ENCODE peak calls at places on chromosomes 12 and 14, in four cellular contexts. R is OCI-LY7, E is PC-3, F is GM23248. U is an unnamed sample.

GRCh38 chr12:10369557-10370150 is 20.2 kb downstream of the KLRK1 start:
- DNase-seq in R (no peak), E (no peak), F (no peak), U (no peak)

GRCh38 chr14:61524936-61525292 is 170.4 kb upstream of the HIF1A start:
- DNase-seq in R (no peak), F (peak; percentile 17), E (no peak), U (no peak)

GRCh38 chr12:84919271-84919670 is 6.7 kb upstream of the SLC6A15 start:
- DNase-seq in F (peak; percentile 86), E (peak; percentile 48), R (no peak), U (no peak)

GRCh38 chr12:65699251-65699650 is 125.0 kb upstream of the HMGA2 start:
- DNase-seq in E (peak; percentile 34), R (no peak), F (peak; percentile 84), U (no peak)

GRCh38 chr12:118137148-118137678 is 1.3 kb downstream of the PEBP1 start:
- DNase-seq in E (no peak), F (no peak), R (no peak), U (no peak)

GRCh38 chr12:85920324-85920947 is 46.3 kb downstream of the NTS start:
- DNase-seq in R (peak; percentile 49), F (peak; percentile 45), E (peak; percentile 78), U (peak; percentile 75)

GRCh38 chr12:92676710-92677109 is 26.1 kb upstream of the PLEKHG7 start:
- DNase-seq in R (no peak), F (no peak), E (no peak), U (no peak)

GRCh38 chr12:14207946-14208612 is 157.4 kb upstream of the ATF7IP start:
- DNase-seq in R (no peak), F (no peak), E (peak; percentile 75), U (no peak)

GRCh38 chr14:24941719-24942118 is 108.2 kb downstream of the STXBP6 start:
- DNase-seq in F (no peak), E (no peak), R (peak; percentile 47), U (no peak)

GRCh38 chr12:71216725-71217579 is 59.2 kb upstream of the TSPAN8 start:
- DNase-seq in R (peak; percentile 15), F (peak; percentile 38), E (peak; percentile 82), U (peak; percentile 67)

GRCh38 chr12:89461649-89462612 is 62.7 kb downstream of the GALNT4 start:
- DNase-seq in R (peak; percentile 67), F (peak; percentile 79), E (peak; percentile 82), U (peak; percentile 87)

GRCh38 chr12:31618228-31619025 is 27.5 kb upstream of the DENND5B start:
- DNase-seq in F (no peak), R (no peak), E (no peak), U (no peak)

GRCh38 chr14:99101826-99102461 is 170.1 kb downstream of the BCL11B start:
- DNase-seq in E (no peak), F (no peak), R (no peak), U (no peak)

GRCh38 chr12:75471928-75472865 is 8.4 kb upstream of the GLIPR1 start:
- DNase-seq in R (peak; percentile 88), E (no peak), F (no peak), U (peak; percentile 94)

GRCh38 chr14:24172261-24172860 is 481 bp downstream of the REC8 start:
- DNase-seq in R (no peak), F (no peak), E (no peak), U (no peak)

GRCh38 chr12:5900533-5901255 is 44.4 kb downstream of the ANO2 start:
- DNase-seq in E (no peak), F (no peak), R (no peak), U (no peak)

GRCh38 chr12:48831257-48831656 is 13.0 kb downstream of the CACNB3 start:
- DNase-seq in F (no peak), E (no peak), R (no peak), U (no peak)

GRCh38 chr14:90060965-90061848 is 587 bp upstream of the KCNK13 start:
- DNase-seq in R (no peak), E (no peak), F (peak; percentile 13), U (no peak)

GRCh38 chr12:52285851-52286530 is 5.3 kb downstream of the KRT81 start:
- DNase-seq in E (peak; percentile 22), F (no peak), R (no peak), U (no peak)

GRCh38 chr12:5586201-5586600 is 154.3 kb downstream of the NTF3 start:
- DNase-seq in R (no peak), F (peak; percentile 59), E (peak; percentile 15), U (no peak)

GRCh38 chr14:91405241-91405721 is 12.3 kb downstream of the CCDC88C start:
- DNase-seq in R (no peak), F (no peak), E (no peak), U (no peak)

GRCh38 chr12:102116392-102116791 is 3.5 kb downstream of the NUP37 start:
- DNase-seq in F (no peak), R (no peak), E (no peak), U (no peak)

GRCh38 chr14:30641207-30641606 is 19.1 kb downstream of the SCFD1 start:
- DNase-seq in R (no peak), F (no peak), E (no peak), U (no peak)

GRCh38 chr14:83826838-83827237 is 1703.1 kb upstream of the FLRT2 start:
- DNase-seq in F (peak; percentile 0), R (no peak), E (peak; percentile 8), U (no peak)

GRCh38 chr12:77760271-77761025 is 70.2 kb upstream of the NAV3 start:
- DNase-seq in F (no peak), E (no peak), R (no peak), U (no peak)

GRCh38 chr12:95789126-95790024 is 1.2 kb downstream of the NTN4 start:
- DNase-seq in E (peak; percentile 38), F (peak; percentile 33), R (no peak), U (no peak)

GRCh38 chr14:61940669-61941420 is 178.6 kb downstream of the SNAPC1 start:
- DNase-seq in F (no peak), E (no peak), R (no peak), U (no peak)

GRCh38 chr14:83071888-83072501 is 1538.3 kb upstream of the SEL1L start:
- DNase-seq in R (peak; percentile 39), E (peak; percentile 50), F (peak; percentile 5), U (peak; percentile 67)

GRCh38 chr14:61564623-61565091 is 130.7 kb upstream of the HIF1A start:
- DNase-seq in E (peak; percentile 99), F (peak; percentile 97), R (no peak), U (no peak)

GRCh38 chr12:15130521-15130920 is 90.7 kb downstream of the RERG start:
- DNase-seq in F (no peak), E (no peak), R (no peak), U (no peak)

GRCh38 chr14:91225025-91225424 is 19.5 kb downstream of the GPR68 start:
- DNase-seq in E (peak; percentile 37), R (no peak), F (peak; percentile 59), U (no peak)

GRCh38 chr12:53299101-53299453 is 418 bp upstream of the MYG1 start:
- DNase-seq in E (peak; percentile 90), F (peak; percentile 92), R (peak; percentile 24), U (peak; percentile 74)

GRCh38 chr14:104574978-104575377 is 4.6 kb upstream of the C14orf180 start:
- DNase-seq in R (no peak), E (no peak), F (no peak), U (no peak)
- H2AFZ ChIP-seq in R (no peak overlapping the region), E (no peak overlapping the region), F (no peak overlapping the region), U (no peak overlapping the region)

GRCh38 chr12:462936-463705 is 3.4 kb downstream of the B4GALNT3 start:
- DNase-seq in R (no peak), E (peak; percentile 66), F (no peak), U (no peak)

GRCh38 chr12:459430-460258 is at the start of gene B4GALNT3:
- DNase-seq in F (peak; percentile 62), R (peak; percentile 17), E (peak; percentile 34), U (no peak)

GRCh38 chr12:459050-459429 is 699 bp upstream of the B4GALNT3 start:
- DNase-seq in E (no peak), R (no peak), F (no peak), U (no peak)

GRCh38 chr12:461425-461824 is 1.7 kb downstream of the B4GALNT3 start:
- DNase-seq in E (no peak), R (no peak), F (no peak), U (no peak)

GRCh38 chr12:460301-461230 is 827 bp downstream of the B4GALNT3 start:
- DNase-seq in F (peak; percentile 51), R (peak; percentile 37), E (no peak), U (no peak)
- H2AFZ ChIP-seq in F (no peak overlapping the region), R (no peak overlapping the region), E (peak overlapping the region; percentile 55), U (no peak overlapping the region)

DNA sequence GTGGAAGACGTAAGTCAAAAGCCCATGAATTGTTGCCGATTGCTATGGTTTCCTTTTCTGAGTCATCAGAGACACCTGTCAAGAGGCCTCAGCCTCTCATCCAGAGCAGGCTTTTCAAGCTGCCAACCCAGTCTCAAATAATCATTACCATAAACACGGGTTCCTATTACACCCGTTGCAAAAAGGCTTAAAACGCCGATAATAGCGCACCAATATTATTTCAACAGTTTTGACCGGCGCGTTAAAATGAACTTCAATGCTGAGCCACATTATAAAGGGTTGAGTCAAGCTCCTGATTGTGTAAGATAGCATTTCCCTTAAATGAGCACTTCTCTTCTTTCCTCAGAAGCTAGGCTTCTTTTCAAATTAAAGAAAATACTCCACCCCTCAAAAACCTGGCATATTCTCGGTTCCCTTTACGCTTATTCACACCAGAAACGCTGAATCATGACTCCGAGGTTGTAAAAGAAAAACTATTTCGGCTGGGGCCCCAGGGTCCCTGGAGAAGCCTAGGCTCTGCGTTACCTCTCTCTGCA is 1.4 kb downstream of the TMTC1 start:
- DNase-seq in E (peak; percentile 34), R (no peak), F (peak; percentile 89), U (no peak)
- H2AFZ ChIP-seq in E (no peak overlapping the region), R (no peak overlapping the region), F (peak overlapping the region; percentile 61), U (no peak overlapping the region)

GRCh38 chr14:70871863-70872677 is 35.2 kb upstream of the PCNX1 start:
- DNase-seq in E (no peak), F (no peak), R (no peak), U (peak; percentile 39)
- H2AFZ ChIP-seq in E (no peak overlapping the region), F (no peak overlapping the region), R (no peak overlapping the region), U (peak overlapping the region; percentile 51)

GRCh38 chr14:65320661-65321308 is 91.7 kb upstream of the FUT8 start:
- DNase-seq in R (peak; percentile 61), E (peak; percentile 62), F (no peak), U (peak; percentile 64)

GRCh38 chr14:65321370-65321875 is 91.1 kb upstream of the FUT8 start:
- DNase-seq in E (peak; percentile 98), R (peak; percentile 38), F (peak; percentile 41), U (no peak)

GRCh38 chr14:65318636-65319506 is 93.7 kb upstream of the FUT8 start:
- DNase-seq in F (no peak), R (peak; percentile 97), E (peak; percentile 42), U (peak; percentile 92)
- H2AFZ ChIP-seq in F (no peak overlapping the region), R (peak overlapping the region; percentile 7), E (peak overlapping the region; percentile 2), U (peak overlapping the region; percentile 4)